ENCODE peak calls at places on chromosomes 6 and 20, in nine cellular contexts. W is heart right ventricle; N is uterus; F is Peyer's patch; Y is endodermal cell; T is colonic mucosa; E is psoas muscle; S is CD8-positive, alpha-beta T cell; H is adrenal gland. O is an unnamed sample.

GRCh38 chr6:21947751-21948386 is 349.0 kb downstream of the PRL start:
- DNase-seq in W (no peak), N (no peak), F (no peak), Y (no peak), T (no peak), E (no peak), S (no peak), H (no peak), O (no peak)

GRCh38 chr20:41138527-41139226 is 1.3 kb downstream of the PLCG1 start:
- DNase-seq in W (no peak), N (no peak), F (peak; percentile 51), Y (no peak), T (peak; percentile 57), E (no peak), S (peak; percentile 58), H (no peak), O (no peak)

GRCh38 chr20:62554898-62555641 is 79.3 kb upstream of the GATA5 start:
- DNase-seq in W (no peak), N (no peak), F (no peak), Y (no peak), T (no peak), E (no peak), S (no peak), H (no peak), O (no peak)

GRCh38 chr20:20547221-20547875 is 165.1 kb downstream of the RALGAPA2 start:
- DNase-seq in W (no peak), N (no peak), F (no peak), Y (no peak), T (no peak), E (no peak), S (no peak), H (no peak), O (no peak)

GRCh38 chr6:119587537-119587936 is 238.0 kb upstream of the MAN1A1 start:
- DNase-seq in W (no peak), N (no peak), F (no peak), Y (no peak), T (no peak), E (no peak), S (no peak), H (peak; percentile 26), O (no peak)

GRCh38 chr20:4508773-4509172 is 212.9 kb upstream of the PRND start:
- DNase-seq in W (no peak), N (no peak), F (no peak), Y (no peak), T (no peak), E (no peak), S (no peak), H (no peak), O (no peak)

GRCh38 chr6:4987427-4987826 is 16.4 kb downstream of the RPP40 start:
- DNase-seq in W (no peak), N (no peak), F (no peak), Y (no peak), T (no peak), E (no peak), S (no peak), H (no peak), O (no peak)

GRCh38 chr20:49936153-49937022 is at the start of gene RNF114:
- DNase-seq in W (peak; percentile 93), N (peak; percentile 93), F (peak; percentile 91), Y (peak; percentile 96), T (peak; percentile 92), E (peak; percentile 95), S (peak; percentile 87), H (peak; percentile 89), O (no peak)

GRCh38 chr6:12266571-12266970 is 23.6 kb upstream of the EDN1 start:
- DNase-seq in W (no peak), N (no peak), F (no peak), Y (no peak), T (no peak), E (no peak), S (no peak), H (no peak), O (no peak)

GRCh38 chr6:71035871-71036270 is 79.0 kb upstream of the B3GAT2 start:
- DNase-seq in W (no peak), N (no peak), F (no peak), Y (no peak), T (no peak), E (no peak), S (no peak), H (no peak), O (no peak)

GRCh38 chr6:111027219-111027618 is 45.4 kb downstream of the RPF2 start:
- DNase-seq in W (no peak), N (no peak), F (no peak), Y (no peak), T (no peak), E (no peak), S (no peak), H (no peak), O (no peak)

GRCh38 chr6:27839303-27840081 is 72.7 kb downstream of the OR2B2 start:
- DNase-seq in W (no peak), N (peak; percentile 55), F (no peak), Y (peak; percentile 70), T (peak; percentile 79), E (peak; percentile 51), S (peak; percentile 22), H (peak; percentile 67), O (no peak)

GRCh38 chr6:39430968-39431523 is 108.5 kb upstream of the KCNK16 start:
- DNase-seq in W (peak; percentile 67), N (peak; percentile 19), F (peak; percentile 20), Y (peak; percentile 72), T (peak; percentile 33), E (peak; percentile 85), S (no peak), H (peak; percentile 27), O (no peak)

GRCh38 chr20:54195483-54196472 is 12.1 kb upstream of the PFDN4 start:
- DNase-seq in W (no peak), N (no peak), F (no peak), Y (no peak), T (no peak), E (no peak), S (no peak), H (no peak), O (no peak)

GRCh38 chr6:113147544-113147943 is 709.6 kb upstream of the MARCKS start:
- DNase-seq in W (no peak), N (no peak), F (no peak), Y (no peak), T (no peak), E (no peak), S (no peak), H (no peak), O (no peak)

GRCh38 chr6:170166511-170167122 is 124.3 kb downstream of the DLL1 start:
- DNase-seq in W (no peak), N (no peak), F (no peak), Y (no peak), T (no peak), E (peak; percentile 73), S (no peak), H (no peak), O (no peak)

GRCh38 chr6:108835218-108835850 is 12.9 kb upstream of the ARMC2 start:
- DNase-seq in W (peak; percentile 89), N (peak; percentile 85), F (peak; percentile 85), Y (peak; percentile 94), T (peak; percentile 88), E (peak; percentile 93), S (peak; percentile 84), H (peak; percentile 88), O (no peak)

GRCh38 chr6:108825326-108825725 is 22.9 kb upstream of the ARMC2 start:
- DNase-seq in W (no peak), N (no peak), F (no peak), Y (no peak), T (no peak), E (no peak), S (no peak), H (no peak), O (no peak)

GRCh38 chr6:108836061-108836460 is 12.2 kb upstream of the ARMC2 start:
- DNase-seq in W (no peak), N (no peak), F (no peak), Y (no peak), T (no peak), E (no peak), S (no peak), H (no peak), O (no peak)

GRCh38 chr6:108832738-108833137 is 15.5 kb upstream of the ARMC2 start:
- DNase-seq in W (no peak), N (no peak), F (no peak), Y (no peak), T (no peak), E (no peak), S (no peak), H (no peak), O (no peak)

GRCh38 chr6:108831104-108831503 is 17.1 kb upstream of the ARMC2 start:
- DNase-seq in W (no peak), N (no peak), F (no peak), Y (no peak), T (no peak), E (no peak), S (no peak), H (no peak), O (no peak)
- H3K4me1 ChIP-seq in W (no peaks in the 10 kb centered on the region), N (no peaks in the 10 kb centered on the region), F (no peaks in the 10 kb centered on the region), Y (no peaks in the 10 kb centered on the region), T (no peaks in the 10 kb centered on the region), E (no peaks in the 10 kb centered on the region), S (no peaks in the 10 kb centered on the region), H (no peaks in the 10 kb centered on the region), O (no peaks in the 10 kb centered on the region)

GRCh38 chr20:2907519-2907918 is 34.2 kb downstream of the PTPRA start:
- DNase-seq in W (no peak), N (no peak), F (no peak), Y (no peak), T (no peak), E (no peak), S (no peak), H (no peak), O (no peak)
- H3K4me3 ChIP-seq in W (no peak overlapping the region), N (no peak overlapping the region), F (no peak overlapping the region), Y (no peak overlapping the region), T (no peak overlapping the region), E (no peak overlapping the region), S (no peak overlapping the region), H (no peak overlapping the region), O (no peak overlapping the region)

DNA sequence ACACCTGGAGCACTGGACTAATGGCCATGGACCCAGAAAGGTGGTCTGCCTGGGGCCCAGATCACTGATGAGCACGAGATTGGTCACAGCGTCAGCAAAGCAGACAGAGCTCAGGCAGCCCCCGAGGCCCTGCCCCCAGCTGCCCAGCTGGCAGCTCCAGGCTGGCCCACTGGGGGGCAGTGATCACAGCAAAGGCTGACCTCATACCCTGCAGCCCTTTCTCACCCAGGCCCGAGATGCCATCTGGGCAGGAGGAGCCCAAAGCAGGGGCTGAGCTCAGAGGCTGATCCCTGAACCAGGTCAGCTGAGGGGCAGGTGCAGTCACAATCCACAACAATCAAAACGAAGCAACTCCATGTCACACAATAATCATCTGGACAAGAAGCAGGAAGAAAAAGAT is 4.1 kb downstream of the MAP1LC3A start:
- DNase-seq in W (no peak), N (no peak), F (no peak), Y (peak; percentile 81), T (no peak), E (no peak), S (no peak), H (no peak), O (no peak)
- TF ChIP-seq CTCF in W (peak; percentile 50), N (peak; percentile 8), F (peak; percentile 20), Y (peak; percentile 78), T (no peak), E (peak; percentile 28), S (no peak), H (no peak), O (no peak)

DNA sequence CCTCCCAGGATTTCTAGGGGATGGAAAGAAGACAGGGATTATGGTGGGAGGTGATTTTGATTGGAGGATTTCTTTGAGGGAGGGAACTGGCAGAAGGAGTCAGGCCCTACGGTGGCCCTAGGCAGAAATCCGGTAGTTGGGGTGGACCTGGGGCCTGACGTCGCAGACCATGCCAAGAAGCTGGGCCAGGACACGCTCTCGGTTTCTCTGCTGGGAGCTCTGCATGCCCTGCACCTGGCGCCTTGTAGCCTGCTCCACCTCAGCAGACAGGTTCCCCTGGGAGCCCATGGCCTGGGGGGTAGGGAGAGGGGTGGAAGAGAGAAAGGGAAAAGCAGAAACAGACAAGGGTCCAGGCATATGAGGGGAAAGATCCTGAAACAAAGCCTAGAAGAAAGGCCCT is 1.1 kb downstream of the ATP6V1G2 start:
- DNase-seq in W (no peak), N (no peak), F (no peak), Y (no peak), T (no peak), E (no peak), S (no peak), H (no peak), O (no peak)
- H3K4me1 ChIP-seq in W (peaks cover 24% of the 10 kb centered on the region), N (peaks cover 4% of the 10 kb centered on the region), F (peaks cover 7% of the 10 kb centered on the region), Y (peaks cover 6% of the 10 kb centered on the region), T (peaks cover 8% of the 10 kb centered on the region), E (peaks cover 24% of the 10 kb centered on the region), S (peaks cover 32% of the 10 kb centered on the region), H (peaks cover 16% of the 10 kb centered on the region), O (peaks cover 48% of the 10 kb centered on the region)